ENCODE peak calls at places on chromosomes 16 and 17, in four cellular contexts. One of them, this sample, is unnamed.

GRCh38 chr16:4623593-4623992 is 1.0 kb upstream of the MGRN1 start:
- DNase-seq in mesendoderm: no peak
- DNase-seq in trophoblast cell: no peak
- DNase-seq in neuronal stem cell: no peak
- DNase-seq in this sample: no peak

GRCh38 chr17:60173304-60173807 is 23.6 kb downstream of the CA4 start:
- DNase-seq in mesendoderm: no peak
- DNase-seq in trophoblast cell: no peak
- DNase-seq in neuronal stem cell: no peak
- DNase-seq in this sample: peak

GRCh38 chr16:81715358-81716196 is 63.5 kb upstream of the PLCG2 start:
- DNase-seq in mesendoderm: no peak
- DNase-seq in trophoblast cell: no peak
- DNase-seq in neuronal stem cell: no peak
- DNase-seq in this sample: no peak

GRCh38 chr16:714558-715447 is at the start of gene METRN:
- DNase-seq in mesendoderm: peak
- DNase-seq in trophoblast cell: peak
- DNase-seq in neuronal stem cell: peak
- DNase-seq in this sample: peak

GRCh38 chr17:5929721-5930120 is 140.5 kb upstream of the WSCD1 start:
- DNase-seq in mesendoderm: no peak
- DNase-seq in trophoblast cell: no peak
- DNase-seq in neuronal stem cell: no peak
- DNase-seq in this sample: no peak

GRCh38 chr17:18187226-18187625 is 3.6 kb downstream of the ALKBH5 start:
- DNase-seq in mesendoderm: no peak
- DNase-seq in trophoblast cell: no peak
- DNase-seq in neuronal stem cell: no peak
- DNase-seq in this sample: no peak

GRCh38 chr17:7323731-7324437 is 5.3 kb downstream of the NEURL4 start:
- DNase-seq in mesendoderm: peak
- DNase-seq in trophoblast cell: peak
- DNase-seq in neuronal stem cell: no peak
- DNase-seq in this sample: peak

GRCh38 chr17:18261146-18261515 is 669 bp downstream of the MIEF2 start:
- DNase-seq in mesendoderm: peak
- DNase-seq in trophoblast cell: peak
- DNase-seq in neuronal stem cell: no peak
- DNase-seq in this sample: peak

GRCh38 chr16:82195917-82196494 is 26.0 kb upstream of the MPHOSPH6 start:
- DNase-seq in mesendoderm: no peak
- DNase-seq in trophoblast cell: no peak
- DNase-seq in neuronal stem cell: no peak
- DNase-seq in this sample: peak

GRCh38 chr16:8648867-8649266 is 25.6 kb upstream of the ABAT start:
- DNase-seq in mesendoderm: no peak
- DNase-seq in trophoblast cell: no peak
- DNase-seq in neuronal stem cell: no peak
- DNase-seq in this sample: no peak

GRCh38 chr17:50719144-50719923 is at the start of gene LUC7L3:
- DNase-seq in mesendoderm: peak
- DNase-seq in trophoblast cell: peak
- DNase-seq in neuronal stem cell: peak
- DNase-seq in this sample: peak
- H2BK5ac ChIP-seq in mesendoderm: peak
- H2BK5ac ChIP-seq in trophoblast cell: peak
- H2BK5ac ChIP-seq in neuronal stem cell: no peak
- H2BK5ac ChIP-seq in this sample: peak

GRCh38 chr16:66874079-66874775 is 6.1 kb upstream of the PDP2 start:
- DNase-seq in mesendoderm: peak
- DNase-seq in trophoblast cell: no peak
- DNase-seq in neuronal stem cell: no peak
- DNase-seq in this sample: peak
- H2BK5ac ChIP-seq in mesendoderm: no peak
- H2BK5ac ChIP-seq in trophoblast cell: no peak
- H2BK5ac ChIP-seq in neuronal stem cell: no peak
- H2BK5ac ChIP-seq in this sample: peak

GRCh38 chr17:3526971-3527370 is 30.6 kb downstream of the TRPV3 start:
- DNase-seq in mesendoderm: no peak
- DNase-seq in trophoblast cell: no peak
- DNase-seq in neuronal stem cell: no peak
- DNase-seq in this sample: no peak
- H2BK5ac ChIP-seq in mesendoderm: no peak
- H2BK5ac ChIP-seq in trophoblast cell: no peak
- H2BK5ac ChIP-seq in neuronal stem cell: no peak
- H2BK5ac ChIP-seq in this sample: no peak

GRCh38 chr17:80561541-80562114 is 17.0 kb downstream of the RPTOR start:
- DNase-seq in mesendoderm: no peak
- DNase-seq in trophoblast cell: no peak
- DNase-seq in neuronal stem cell: no peak
- DNase-seq in this sample: no peak
- H2BK5ac ChIP-seq in mesendoderm: no peak
- H2BK5ac ChIP-seq in trophoblast cell: no peak
- H2BK5ac ChIP-seq in neuronal stem cell: no peak
- H2BK5ac ChIP-seq in this sample: no peak

GRCh38 chr17:80065478-80066170 is 29.2 kb downstream of the CCDC40 start:
- DNase-seq in mesendoderm: peak
- DNase-seq in trophoblast cell: no peak
- DNase-seq in neuronal stem cell: no peak
- DNase-seq in this sample: no peak
- H2BK5ac ChIP-seq in mesendoderm: no peak
- H2BK5ac ChIP-seq in trophoblast cell: no peak
- H2BK5ac ChIP-seq in neuronal stem cell: no peak
- H2BK5ac ChIP-seq in this sample: no peak

GRCh38 chr16:57150682-57151330 is 35.0 kb downstream of the PSME3IP1 start:
- DNase-seq in mesendoderm: peak
- DNase-seq in trophoblast cell: no peak
- DNase-seq in neuronal stem cell: no peak
- DNase-seq in this sample: no peak

GRCh38 chr16:57148481-57148880 is 37.4 kb downstream of the PSME3IP1 start:
- DNase-seq in mesendoderm: no peak
- DNase-seq in trophoblast cell: no peak
- DNase-seq in neuronal stem cell: no peak
- DNase-seq in this sample: no peak

GRCh38 chr16:57147381-57148191 is 38.3 kb downstream of the PSME3IP1 start:
- DNase-seq in mesendoderm: no peak
- DNase-seq in trophoblast cell: no peak
- DNase-seq in neuronal stem cell: no peak
- DNase-seq in this sample: no peak

GRCh38 chr16:57151369-57151768 is 34.5 kb downstream of the PSME3IP1 start:
- DNase-seq in mesendoderm: peak
- DNase-seq in trophoblast cell: no peak
- DNase-seq in neuronal stem cell: no peak
- DNase-seq in this sample: no peak

DNA sequence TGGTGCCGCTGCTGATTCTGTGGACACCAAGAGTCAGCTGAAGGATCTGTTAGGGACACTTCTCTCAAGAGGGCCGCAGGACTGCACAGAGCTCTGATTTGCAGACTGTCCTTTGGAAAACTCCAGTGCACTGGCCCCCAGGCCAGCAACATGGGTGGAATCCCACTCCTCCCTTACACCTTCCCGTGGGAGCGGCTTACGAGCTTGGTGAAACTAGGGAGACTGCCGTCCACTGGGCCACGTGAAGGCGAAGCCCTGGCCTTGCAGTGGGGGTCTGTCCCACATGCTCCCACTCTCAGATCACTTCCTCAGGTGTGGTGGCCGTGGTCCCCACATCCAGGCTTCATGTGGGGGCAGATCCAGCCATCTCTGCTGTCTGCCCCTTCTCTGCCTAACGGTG is 36.4 kb downstream of the PSME3IP1 start:
- DNase-seq in mesendoderm: no peak
- DNase-seq in trophoblast cell: no peak
- DNase-seq in neuronal stem cell: no peak
- DNase-seq in this sample: no peak
- H2BK5ac ChIP-seq in mesendoderm: no peak
- H2BK5ac ChIP-seq in trophoblast cell: no peak
- H2BK5ac ChIP-seq in neuronal stem cell: no peak
- H2BK5ac ChIP-seq in this sample: no peak

GRCh38 chr17:65483438-65483837 is 78.0 kb downstream of the AXIN2 start:
- DNase-seq in mesendoderm: no peak
- DNase-seq in trophoblast cell: no peak
- DNase-seq in neuronal stem cell: no peak
- DNase-seq in this sample: no peak
- H2BK5ac ChIP-seq in mesendoderm: no peak
- H2BK5ac ChIP-seq in trophoblast cell: no peak
- H2BK5ac ChIP-seq in neuronal stem cell: no peak
- H2BK5ac ChIP-seq in this sample: no peak

GRCh38 chr16:30546115-30546514 is 11.5 kb upstream of the ZNF747 start:
- DNase-seq in mesendoderm: no peak
- DNase-seq in trophoblast cell: no peak
- DNase-seq in neuronal stem cell: no peak
- DNase-seq in this sample: no peak
- H2BK5ac ChIP-seq in mesendoderm: peak
- H2BK5ac ChIP-seq in trophoblast cell: no peak
- H2BK5ac ChIP-seq in neuronal stem cell: no peak
- H2BK5ac ChIP-seq in this sample: no peak

GRCh38 chr17:82713015-82713723 is 3.3 kb upstream of the FN3KRP start:
- DNase-seq in mesendoderm: no peak
- DNase-seq in trophoblast cell: no peak
- DNase-seq in neuronal stem cell: no peak
- DNase-seq in this sample: no peak

GRCh38 chr17:82709676-82710498 is 6.6 kb upstream of the FN3KRP start:
- DNase-seq in mesendoderm: no peak
- DNase-seq in trophoblast cell: no peak
- DNase-seq in neuronal stem cell: no peak
- DNase-seq in this sample: no peak

GRCh38 chr17:82705756-82706155 is 7.3 kb upstream of the RAB40B start:
- DNase-seq in mesendoderm: no peak
- DNase-seq in trophoblast cell: no peak
- DNase-seq in neuronal stem cell: no peak
- DNase-seq in this sample: no peak

GRCh38 chr17:82709024-82709675 is 7.4 kb upstream of the FN3KRP start:
- DNase-seq in mesendoderm: no peak
- DNase-seq in trophoblast cell: no peak
- DNase-seq in neuronal stem cell: no peak
- DNase-seq in this sample: no peak

DNA sequence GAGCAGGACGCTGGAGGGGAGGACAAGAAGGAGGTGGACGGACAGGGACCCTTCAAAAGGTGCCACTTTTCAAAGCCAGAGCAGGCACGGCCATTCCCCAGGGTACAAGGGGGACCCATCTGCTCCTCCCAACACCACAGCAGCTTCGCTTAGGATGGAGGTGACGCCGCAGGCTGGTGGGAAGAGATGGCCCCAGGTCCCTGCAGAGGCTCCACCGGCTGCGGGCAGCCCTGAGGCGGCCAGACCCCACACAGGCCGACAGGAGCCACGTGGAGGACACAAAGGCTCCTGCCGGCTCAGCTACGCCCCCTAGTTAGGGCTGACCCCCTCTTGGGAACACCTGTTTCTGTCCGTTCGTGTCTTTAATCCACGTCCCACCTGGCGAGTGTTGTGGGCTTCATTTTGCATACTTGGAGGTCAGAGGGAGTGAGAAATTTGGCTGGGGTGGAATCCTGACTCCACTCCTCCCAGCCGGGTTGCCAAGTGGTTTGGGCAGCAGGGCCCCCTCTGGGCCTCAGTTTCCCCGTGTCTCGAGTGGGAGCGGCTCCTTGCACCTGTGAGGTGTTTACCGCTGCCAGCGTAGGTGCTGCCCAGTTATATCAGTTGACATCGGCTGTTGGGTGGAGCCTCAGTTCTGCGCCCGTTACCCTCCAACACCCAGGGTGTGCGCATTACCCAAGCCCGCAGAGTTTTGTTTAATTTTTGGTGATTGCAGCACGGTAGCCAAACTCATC is 5.8 kb upstream of the FN3KRP start:
- DNase-seq in mesendoderm: no peak
- DNase-seq in trophoblast cell: no peak
- DNase-seq in neuronal stem cell: no peak
- DNase-seq in this sample: no peak
- H2BK5ac ChIP-seq in mesendoderm: no peak
- H2BK5ac ChIP-seq in trophoblast cell: no peak
- H2BK5ac ChIP-seq in neuronal stem cell: peak
- H2BK5ac ChIP-seq in this sample: no peak

This sample was measured in mesenchymal stem cell.